ENCODE peak calls at places on chromosomes 13 and 19, in five cellular contexts. O, G, M, V and U are unnamed samples.

GRCh38 chr19:13098291-13099072 is 4.2 kb downstream of the LYL1 start:
- DNase-seq in O (peak; percentile 63), G (peak; percentile 30), M (peak; percentile 65), V (no peak), U (peak; percentile 71)

GRCh38 chr13:78787189-78787588 is 128.2 kb upstream of the OBI1 start:
- DNase-seq in O (no peak), G (no peak), M (no peak), V (no peak), U (no peak)

GRCh38 chr13:51523082-51523518 is 61.2 kb upstream of the WDFY2 start:
- DNase-seq in O (peak; percentile 55), G (no peak), M (peak; percentile 21), V (no peak), U (peak; percentile 72)

GRCh38 chr19:38024991-38025716 is 118.1 kb downstream of the SIPA1L3 start:
- DNase-seq in O (no peak), G (no peak), M (peak; percentile 25), V (no peak), U (no peak)

GRCh38 chr19:18587962-18588610 is 512 bp upstream of the REX1BD start:
- DNase-seq in O (no peak), G (no peak), M (no peak), V (no peak), U (no peak)

GRCh38 chr19:38563475-38563874 is 54.3 kb downstream of the MAP4K1 start:
- DNase-seq in O (no peak), G (no peak), M (no peak), V (no peak), U (no peak)

GRCh38 chr19:3383121-3383722 is 16.8 kb downstream of the NFIC start:
- DNase-seq in O (peak; percentile 72), G (no peak), M (no peak), V (no peak), U (no peak)

GRCh38 chr19:46124638-46125115 is at the start of gene IGFL3:
- DNase-seq in O (no peak), G (no peak), M (peak; percentile 62), V (no peak), U (no peak)

GRCh38 chr19:4889034-4889825 is 13.5 kb downstream of the ARRDC5 start:
- DNase-seq in O (no peak), G (no peak), M (no peak), V (no peak), U (peak; percentile 99)

GRCh38 chr13:33326723-33327122 is 41.2 kb upstream of the STARD13 start:
- DNase-seq in O (no peak), G (no peak), M (no peak), V (no peak), U (no peak)

GRCh38 chr19:38788478-38789243 is at the start of gene LGALS7B:
- DNase-seq in O (no peak), G (no peak), M (no peak), V (no peak), U (no peak)

GRCh38 chr19:11268783-11269267 is 6.5 kb upstream of the DOCK6 start:
- DNase-seq in O (no peak), G (no peak), M (peak; percentile 53), V (peak; percentile 45), U (peak; percentile 63)

GRCh38 chr13:113849546-113849945 is 14.3 kb downstream of the GAS6 start:
- DNase-seq in O (no peak), G (no peak), M (no peak), V (no peak), U (peak; percentile 75)

GRCh38 chr13:94160875-94161274 is 318.6 kb downstream of the DCT start:
- DNase-seq in O (no peak), G (no peak), M (no peak), V (no peak), U (peak; percentile 49)

GRCh38 chr13:105665284-105665683 is 870.2 kb downstream of the EFNB2 start:
- DNase-seq in O (no peak), G (no peak), M (no peak), V (no peak), U (peak; percentile 11)

GRCh38 chr19:39126312-39126561 is 651 bp downstream of the PAK4 start:
- DNase-seq in O (no peak), G (no peak), M (no peak), V (no peak), U (no peak)

GRCh38 chr13:29969286-29969685 is 118.9 kb upstream of the UBL3 start:
- DNase-seq in O (no peak), G (no peak), M (no peak), V (no peak), U (peak; percentile 74)

GRCh38 chr19:5530701-5531100 is 37.1 kb downstream of the TINCR start:
- DNase-seq in O (no peak), G (no peak), M (no peak), V (no peak), U (no peak)

GRCh38 chr13:19681517-19681916 is 48.1 kb downstream of the MPHOSPH8 start:
- DNase-seq in O (no peak), G (no peak), M (no peak), V (no peak), U (no peak)

GRCh38 chr13:30364133-30364532 is 56.8 kb upstream of the KATNAL1 start:
- DNase-seq in O (no peak), G (no peak), M (no peak), V (no peak), U (no peak)

GRCh38 chr19:19537321-19538048 is 580 bp upstream of the CILP2 start:
- DNase-seq in O (no peak), G (no peak), M (no peak), V (peak; percentile 23), U (peak; percentile 19)

GRCh38 chr13:73397486-73398020 is 338.7 kb downstream of the KLF5 start:
- DNase-seq in O (no peak), G (no peak), M (no peak), V (no peak), U (no peak)

GRCh38 chr13:22765566-22765965 is 415.2 kb upstream of the SGCG start:
- DNase-seq in O (no peak), G (no peak), M (no peak), V (no peak), U (no peak)

GRCh38 chr13:29749401-29750177 is 100.8 kb downstream of the UBL3 start:
- DNase-seq in O (no peak), G (no peak), M (no peak), V (no peak), U (no peak)

GRCh38 chr13:51405176-51405575 is 47.7 kb downstream of the INTS6 start:
- DNase-seq in O (no peak), G (no peak), M (no peak), V (no peak), U (no peak)

GRCh38 chr13:25463496-25463895 is 91.7 kb downstream of the ATP8A2 start:
- DNase-seq in O (no peak), G (no peak), M (no peak), V (no peak), U (peak; percentile 41)